ENCODE peak calls at places on chromosomes 3 and 15, in four cellular contexts. Y is NCI-H774; X is CD4-positive, alpha-beta T cell; Z is renal cortical epithelial cell. W is an unnamed sample.

GRCh38 chr3:84980011-84980410 is 21.2 kb downstream of the CADM2 start:
- DNase-seq in Y (no peak), X (no peak), Z (no peak), W (no peak)

GRCh38 chr3:37591130-37591865 is 270.4 kb upstream of the CTDSPL start:
- DNase-seq in Y (no peak), X (no peak), Z (no peak), W (no peak)

GRCh38 chr3:50205719-50206276 is 727 bp downstream of the SLC38A3 start:
- DNase-seq in Y (no peak), X (no peak), Z (no peak), W (peak; percentile 22)

GRCh38 chr3:122576174-122576940 is 1.1 kb upstream of the PARP15 start:
- DNase-seq in Y (no peak), X (no peak), Z (peak; percentile 18), W (no peak)

GRCh38 chr3:189148090-189148507 is 23.7 kb upstream of the TPRG1 start:
- DNase-seq in Y (peak; percentile 78), X (peak; percentile 64), Z (peak; percentile 65), W (peak; percentile 53)

GRCh38 chr3:182644800-182645433 is 148.4 kb upstream of the ATP11B start:
- DNase-seq in Y (no peak), X (no peak), Z (no peak), W (peak; percentile 94)

GRCh38 chr3:71949403-71949802 is 164.5 kb upstream of the PROK2 start:
- DNase-seq in Y (no peak), X (no peak), Z (no peak), W (no peak)

GRCh38 chr15:66952756-66953522 is 112.5 kb upstream of the SMAD3 start:
- DNase-seq in Y (no peak), X (no peak), Z (peak; percentile 38), W (no peak)

GRCh38 chr3:77618686-77619085 is 578.8 kb downstream of the ROBO2 start:
- DNase-seq in Y (no peak), X (no peak), Z (no peak), W (no peak)

GRCh38 chr3:159273608-159274007 is 471.8 kb downstream of the MFSD1 start:
- DNase-seq in Y (no peak), X (no peak), Z (peak; percentile 41), W (peak; percentile 49)

GRCh38 chr3:7650466-7650865 is 789.6 kb downstream of the GRM7 start:
- DNase-seq in Y (no peak), X (no peak), Z (peak; percentile 37), W (no peak)

GRCh38 chr3:187696036-187696435 is 6.3 kb downstream of the RTP2 start:
- DNase-seq in Y (no peak), X (no peak), Z (no peak), W (no peak)

GRCh38 chr3:38823722-38824121 is 7.7 kb upstream of the SCN10A start:
- DNase-seq in Y (no peak), X (no peak), Z (no peak), W (no peak)

GRCh38 chr3:69410301-69410700 is 24.4 kb upstream of the FRMD4B start:
- DNase-seq in Y (no peak), X (peak; percentile 50), Z (peak; percentile 68), W (peak; percentile 78)

GRCh38 chr3:114624676-114625181 is 330.9 kb downstream of the TIGIT start:
- DNase-seq in Y (peak; percentile 55), X (no peak), Z (peak; percentile 99), W (peak; percentile 84)

GRCh38 chr15:78372880-78373279 is 32.7 kb downstream of the CRABP1 start:
- DNase-seq in Y (no peak), X (no peak), Z (no peak), W (no peak)

GRCh38 chr3:160090653-160091052 is 102.0 kb downstream of the IL12A start:
- DNase-seq in Y (no peak), X (no peak), Z (no peak), W (peak; percentile 41)

GRCh38 chr3:134526319-134526718 is 40.5 kb downstream of the CEP63 start:
- DNase-seq in Y (no peak), X (no peak), Z (no peak), W (no peak)

GRCh38 chr15:28021281-28022039 is 77.7 kb downstream of the OCA2 start:
- DNase-seq in Y (peak; percentile 90), X (no peak), Z (peak; percentile 88), W (peak; percentile 34)

GRCh38 chr3:107368999-107369398 is 8.2 kb upstream of the CCDC54 start:
- DNase-seq in Y (no peak), X (no peak), Z (no peak), W (no peak)

GRCh38 chr3:40292637-40293036 is 16.9 kb upstream of the EIF1B start:
- DNase-seq in Y (no peak), X (no peak), Z (no peak), W (no peak)

GRCh38 chr3:46931631-46932441 is 44.7 kb downstream of the CCDC12 start:
- DNase-seq in Y (no peak), X (no peak), Z (no peak), W (no peak)

GRCh38 chr3:111769110-111769509 is 90.0 kb upstream of the PHLDB2 start:
- DNase-seq in Y (no peak), X (no peak), Z (no peak), W (no peak)

GRCh38 chr3:73719413-73719831 is 94.7 kb upstream of the PDZRN3 start:
- DNase-seq in Y (no peak), X (no peak), Z (no peak), W (no peak)

W was measured in bronchial epithelial cell.